ENCODE peak calls at places on chromosome 16, in eight cellular contexts. A, W, P, J, B, X, S and L are unnamed samples.

GRCh38 chr16:89320717-89321501 is 103.4 kb downstream of the ZNF778 start:
- DNase-seq in A (peak), W (peak), P (no peak), J (peak), B (peak), X (peak), S (no peak), L (peak)

GRCh38 chr16:2032285-2033056 is 5.8 kb downstream of the NHERF2 start:
- DNase-seq in A (no peak), W (no peak), P (no peak), J (no peak), B (no peak), X (peak), S (no peak), L (peak)

GRCh38 chr16:84475643-84476240 is 28.7 kb downstream of the MEAK7 start:
- DNase-seq in A (no peak), W (no peak), P (no peak), J (no peak), B (no peak), X (no peak), S (no peak), L (no peak)

GRCh38 chr16:50547944-50548658 is at the start of gene NKD1:
- DNase-seq in A (peak), W (peak), P (peak), J (peak), B (peak), X (peak), S (peak), L (peak)

GRCh38 chr16:9311303-9311954 is 220.0 kb downstream of the HAPSTR1 start:
- DNase-seq in A (no peak), W (no peak), P (no peak), J (no peak), B (peak), X (no peak), S (no peak), L (peak)

GRCh38 chr16:46894011-46894672 is 10.0 kb downstream of the GPT2 start:
- DNase-seq in A (peak), W (peak), P (no peak), J (peak), B (no peak), X (peak), S (no peak), L (peak)

GRCh38 chr16:1003551-1004347 is 22.2 kb downstream of the SOX8 start:
- DNase-seq in A (peak), W (no peak), P (no peak), J (no peak), B (no peak), X (peak), S (no peak), L (no peak)

GRCh38 chr16:54487933-54488332 is 201.3 kb upstream of the IRX3 start:
- DNase-seq in A (no peak), W (no peak), P (no peak), J (peak), B (no peak), X (no peak), S (no peak), L (no peak)

GRCh38 chr16:72094266-72094610 is 591 bp downstream of the DHX38 start:
- DNase-seq in A (no peak), W (no peak), P (no peak), J (no peak), B (no peak), X (peak), S (no peak), L (no peak)

GRCh38 chr16:51638338-51639135 is 487.5 kb upstream of the SALL1 start:
- DNase-seq in A (no peak), W (no peak), P (no peak), J (no peak), B (no peak), X (peak), S (no peak), L (no peak)

GRCh38 chr16:72815348-72816318 is 232.3 kb downstream of the ZFHX3 start:
- DNase-seq in A (no peak), W (no peak), P (no peak), J (no peak), B (no peak), X (no peak), S (no peak), L (no peak)

GRCh38 chr16:24834459-24835335 is 11.1 kb upstream of the SLC5A11 start:
- DNase-seq in A (peak), W (no peak), P (no peak), J (no peak), B (peak), X (peak), S (peak), L (no peak)

GRCh38 chr16:1946495-1947368 is 3.7 kb upstream of the MSRB1 start:
- DNase-seq in A (no peak), W (no peak), P (no peak), J (no peak), B (no peak), X (no peak), S (no peak), L (no peak)

GRCh38 chr16:88570691-88571092 is 489 bp downstream of the ZC3H18 start:
- DNase-seq in A (peak), W (peak), P (no peak), J (no peak), B (peak), X (peak), S (no peak), L (no peak)

GRCh38 chr16:21597571-21598030 is 1.8 kb upstream of the METTL9 start:
- DNase-seq in A (no peak), W (no peak), P (no peak), J (no peak), B (no peak), X (no peak), S (no peak), L (no peak)

GRCh38 chr16:52294660-52295059 is 252.3 kb downstream of the TOX3 start:
- DNase-seq in A (no peak), W (no peak), P (no peak), J (no peak), B (no peak), X (no peak), S (no peak), L (no peak)

GRCh38 chr16:4517812-4518211 is 20.8 kb downstream of the CDIP1 start:
- DNase-seq in A (peak), W (no peak), P (no peak), J (no peak), B (no peak), X (peak), S (peak), L (peak)

DNA sequence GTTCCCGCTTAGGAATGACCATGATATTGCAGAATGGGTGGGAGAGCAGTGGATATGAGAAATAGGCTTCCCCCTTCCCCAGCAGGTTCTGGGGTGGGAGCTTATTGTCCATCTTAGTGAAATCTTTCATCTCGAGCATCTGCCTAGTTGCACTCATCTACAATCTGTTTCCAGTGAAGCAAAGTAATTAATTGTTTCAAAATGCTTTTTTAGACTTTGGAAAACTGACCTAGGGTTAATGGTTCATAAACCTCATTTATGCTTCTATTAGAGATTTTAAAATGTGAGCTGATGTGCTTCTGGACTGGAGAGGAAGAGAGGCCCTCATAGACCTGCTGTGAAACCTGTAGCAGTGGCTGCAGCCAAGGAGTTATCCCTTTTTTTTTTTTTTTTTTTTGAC is 247.7 kb upstream of the XYLT1 start:
- DNase-seq in A (no peak), W (no peak), P (no peak), J (no peak), B (no peak), X (no peak), S (no peak), L (no peak)
- H3K27ac ChIP-seq in A (no peak), W (no peak), P (no peak), J (no peak), B (no peak), X (no peak), S (no peak), L (no peak)

GRCh38 chr16:66365588-66365987 is 903 bp upstream of the CDH5 start:
- DNase-seq in A (peak), W (peak), P (peak), J (peak), B (peak), X (peak), S (no peak), L (no peak)

GRCh38 chr16:66367968-66368891 is 1.7 kb downstream of the CDH5 start:
- DNase-seq in A (no peak), W (no peak), P (no peak), J (peak), B (no peak), X (no peak), S (no peak), L (no peak)

GRCh38 chr16:66364959-66365306 is 1.6 kb upstream of the CDH5 start:
- DNase-seq in A (no peak), W (no peak), P (no peak), J (no peak), B (no peak), X (no peak), S (no peak), L (no peak)

GRCh38 chr16:66364117-66364958 is 2.2 kb upstream of the CDH5 start:
- DNase-seq in A (peak), W (peak), P (peak), J (peak), B (peak), X (peak), S (no peak), L (no peak)

DNA sequence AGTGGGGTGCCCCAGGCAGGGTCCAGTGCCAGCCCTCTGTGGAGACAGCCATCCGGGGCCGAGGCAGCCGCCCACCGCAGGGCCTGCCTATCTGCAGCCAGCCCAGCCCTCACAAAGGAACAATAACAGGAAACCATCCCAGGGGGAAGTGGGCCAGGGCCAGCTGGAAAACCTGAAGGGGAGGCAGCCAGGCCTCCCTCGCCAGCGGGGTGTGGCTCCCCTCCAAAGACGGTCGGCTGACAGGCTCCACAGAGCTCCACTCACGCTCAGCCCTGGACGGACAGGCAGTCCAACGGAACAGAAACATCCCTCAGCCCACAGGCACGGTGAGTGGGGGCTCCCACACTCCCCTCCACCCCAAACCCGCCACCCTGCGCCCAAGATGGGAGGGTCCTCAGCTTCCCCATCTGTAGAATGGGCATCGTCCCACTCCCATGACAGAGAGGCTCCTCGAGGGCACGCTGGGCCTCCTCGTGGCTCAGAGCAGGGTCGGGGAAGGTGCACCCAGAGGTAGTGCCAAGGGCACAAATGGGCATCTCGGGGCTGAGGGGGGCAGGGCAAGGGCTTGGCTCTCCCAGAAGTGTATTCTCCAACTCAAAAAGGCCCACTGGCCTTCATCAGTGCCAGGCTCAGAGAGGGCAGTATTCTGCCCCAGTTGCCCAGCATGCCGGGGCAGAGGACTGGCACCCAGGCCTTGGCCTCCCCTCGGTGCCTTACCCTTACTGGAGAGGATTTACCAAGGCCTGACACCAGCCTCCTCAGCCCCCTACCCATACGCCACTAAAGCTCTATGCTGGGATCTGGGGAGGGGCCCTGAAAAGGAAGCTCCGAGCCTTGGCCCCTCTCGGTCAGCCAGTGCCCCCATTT is at the start of gene CDH5:
- DNase-seq in A (peak), W (peak), P (peak), J (peak), B (peak), X (peak), S (no peak), L (no peak)
- H3K27ac ChIP-seq in A (no peak), W (peak), P (peak), J (peak), B (peak), X (no peak), S (peak), L (no peak)

GRCh38 chr16:67541391-67542263 is 13.0 kb downstream of the RIPOR1 start:
- DNase-seq in A (no peak), W (peak), P (no peak), J (peak), B (peak), X (peak), S (peak), L (no peak)
- H3K27ac ChIP-seq in A (no peak), W (no peak), P (no peak), J (no peak), B (no peak), X (no peak), S (no peak), L (no peak)

DNA sequence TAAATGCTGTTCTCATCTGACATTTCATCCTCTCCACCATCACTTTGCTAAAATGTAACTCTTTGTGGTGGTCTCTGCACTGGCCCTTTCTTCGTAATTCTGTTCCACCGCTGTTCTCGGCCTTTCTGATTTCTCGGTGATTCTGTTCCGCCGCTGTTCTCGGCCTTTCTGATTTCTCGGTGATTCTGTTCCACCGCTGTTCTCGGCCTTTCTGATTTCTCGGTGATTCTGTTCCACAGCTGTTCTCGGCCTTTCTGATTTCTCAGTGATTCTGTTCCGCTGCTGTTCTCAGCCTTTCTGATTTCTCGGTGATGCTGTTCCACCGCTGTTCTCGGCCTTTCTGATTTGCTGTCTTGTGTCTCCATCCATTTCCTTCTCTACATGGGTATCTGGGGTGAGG is 12.3 kb downstream of the FOXF1 start:
- DNase-seq in A (no peak), W (no peak), P (no peak), J (peak), B (no peak), X (no peak), S (no peak), L (no peak)
- H3K27ac ChIP-seq in A (no peak), W (no peak), P (no peak), J (no peak), B (no peak), X (no peak), S (no peak), L (no peak)

DNA sequence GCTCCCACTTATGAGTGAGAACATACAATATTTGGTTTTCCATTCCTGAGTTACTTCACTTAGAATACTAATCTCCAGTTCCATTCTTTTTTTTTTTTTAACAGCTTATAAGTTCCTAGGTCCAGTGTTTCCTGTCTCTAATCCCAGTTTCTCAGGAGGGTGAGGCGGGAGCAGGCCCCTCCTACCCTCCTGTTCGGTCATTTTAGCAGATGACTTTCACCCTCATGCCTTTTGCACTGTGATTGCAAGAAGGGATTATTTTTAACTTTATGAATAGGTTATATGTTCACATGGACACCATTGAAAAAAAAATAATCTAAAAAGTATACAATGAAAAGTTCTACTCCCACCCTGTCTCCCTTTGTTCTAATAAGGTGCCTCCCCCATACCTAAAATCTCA is 47.6 kb downstream of the CDH1 start:
- DNase-seq in A (no peak), W (no peak), P (no peak), J (no peak), B (no peak), X (no peak), S (no peak), L (no peak)
- H3K27ac ChIP-seq in A (no peak), W (no peak), P (no peak), J (no peak), B (no peak), X (no peak), S (no peak), L (no peak)

GRCh38 chr16:28264656-28265055 is 27.7 kb upstream of the SBK1 start:
- DNase-seq in A (peak), W (no peak), P (no peak), J (peak), B (peak), X (peak), S (no peak), L (no peak)

GRCh38 chr16:28260193-28260592 is 32.1 kb upstream of the SBK1 start:
- DNase-seq in A (peak), W (peak), P (no peak), J (peak), B (no peak), X (peak), S (no peak), L (no peak)

GRCh38 chr16:28265822-28266221 is 26.5 kb upstream of the SBK1 start:
- DNase-seq in A (no peak), W (no peak), P (no peak), J (no peak), B (no peak), X (no peak), S (no peak), L (no peak)

GRCh38 chr16:28261916-28262315 is 30.4 kb upstream of the SBK1 start:
- DNase-seq in A (no peak), W (peak), P (no peak), J (peak), B (peak), X (no peak), S (no peak), L (no peak)

GRCh38 chr16:28263305-28263704 is 29.0 kb upstream of the SBK1 start:
- DNase-seq in A (no peak), W (no peak), P (no peak), J (no peak), B (no peak), X (no peak), S (no peak), L (no peak)
- H3K27ac ChIP-seq in A (no peak), W (no peak), P (no peak), J (peak), B (no peak), X (no peak), S (no peak), L (no peak)

DNA sequence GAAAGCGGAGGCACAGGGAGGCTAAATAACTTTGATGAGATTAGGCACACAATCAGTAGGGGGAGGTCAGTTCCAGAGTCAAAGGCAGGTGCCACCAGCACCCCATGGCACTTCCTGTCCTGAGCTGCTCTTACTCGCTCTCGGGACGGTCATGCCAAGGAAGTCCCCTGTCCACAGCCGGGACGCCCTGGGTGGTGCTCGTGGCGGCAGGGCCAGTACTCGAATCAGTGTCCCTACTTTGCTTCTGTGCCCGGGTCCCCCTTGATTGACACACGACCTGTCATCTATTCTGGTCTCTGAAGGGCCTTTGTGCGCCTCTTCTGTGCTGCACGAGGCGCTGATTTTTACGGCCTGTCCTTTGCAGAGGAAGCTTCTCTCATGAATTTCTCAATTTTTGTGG is 31.4 kb downstream of the IRF8 start:
- DNase-seq in A (no peak), W (no peak), P (no peak), J (no peak), B (no peak), X (no peak), S (no peak), L (no peak)
- H3K27ac ChIP-seq in A (no peak), W (no peak), P (no peak), J (no peak), B (no peak), X (no peak), S (no peak), L (no peak)

GRCh38 chr16:80147021-80147680 is 393.6 kb upstream of the DYNLRB2 start:
- DNase-seq in A (no peak), W (no peak), P (no peak), J (no peak), B (no peak), X (peak), S (no peak), L (no peak)

GRCh38 chr16:80150978-80151705 is 389.7 kb upstream of the DYNLRB2 start:
- DNase-seq in A (no peak), W (no peak), P (no peak), J (no peak), B (no peak), X (peak), S (no peak), L (no peak)

GRCh38 chr16:80148826-80149225 is 392.0 kb upstream of the DYNLRB2 start:
- DNase-seq in A (no peak), W (no peak), P (no peak), J (no peak), B (no peak), X (no peak), S (no peak), L (no peak)

GRCh38 chr16:80151706-80152073 is 389.1 kb upstream of the DYNLRB2 start:
- DNase-seq in A (no peak), W (no peak), P (no peak), J (no peak), B (no peak), X (no peak), S (no peak), L (no peak)
- H3K27ac ChIP-seq in A (no peak), W (no peak), P (no peak), J (no peak), B (peak), X (no peak), S (no peak), L (no peak)